ENCODE peak calls at places on chromosome 4, in ten cellular contexts. One of them, this sample, is unnamed.

GRCh38 chr4:26992657-26993361 is 132.2 kb downstream of the STIM2 start:
- DNase-seq in transverse colon: no peak
- DNase-seq in K562: peak
- DNase-seq in tibial nerve: peak
- DNase-seq in lower leg skin: no peak
- DNase-seq in uterus: peak
- DNase-seq in IMR-90: peak
- DNase-seq in gastrocnemius medialis: no peak
- DNase-seq in Peyer's patch: peak
- DNase-seq in A549: no peak
- DNase-seq in this sample: peak

GRCh38 chr4:28481565-28481964 is 1620.9 kb downstream of the STIM2 start:
- DNase-seq in A549: no peak
- DNase-seq in transverse colon: peak
- DNase-seq in gastrocnemius medialis: no peak
- DNase-seq in K562: no peak
- DNase-seq in lower leg skin: no peak
- DNase-seq in IMR-90: no peak
- DNase-seq in tibial nerve: no peak
- DNase-seq in uterus: no peak
- DNase-seq in Peyer's patch: no peak
- DNase-seq in this sample: no peak

GRCh38 chr4:89539797-89540711 is 232.5 kb upstream of the GPRIN3 start:
- DNase-seq in uterus: no peak
- DNase-seq in IMR-90: peak
- DNase-seq in K562: no peak
- DNase-seq in tibial nerve: no peak
- DNase-seq in Peyer's patch: no peak
- DNase-seq in lower leg skin: no peak
- DNase-seq in A549: no peak
- DNase-seq in gastrocnemius medialis: no peak
- DNase-seq in transverse colon: no peak
- DNase-seq in this sample: no peak

GRCh38 chr4:22299678-22300077 is 216.2 kb downstream of the ADGRA3 start:
- DNase-seq in transverse colon: no peak
- DNase-seq in Peyer's patch: no peak
- DNase-seq in tibial nerve: no peak
- DNase-seq in lower leg skin: no peak
- DNase-seq in K562: no peak
- DNase-seq in A549: no peak
- DNase-seq in IMR-90: no peak
- DNase-seq in gastrocnemius medialis: no peak
- DNase-seq in uterus: no peak
- DNase-seq in this sample: no peak

GRCh38 chr4:85642356-85643100 is 167.6 kb downstream of the ARHGAP24 start:
- DNase-seq in transverse colon: no peak
- DNase-seq in lower leg skin: no peak
- DNase-seq in K562: no peak
- DNase-seq in Peyer's patch: no peak
- DNase-seq in uterus: no peak
- DNase-seq in IMR-90: no peak
- DNase-seq in gastrocnemius medialis: no peak
- DNase-seq in tibial nerve: no peak
- DNase-seq in A549: no peak
- DNase-seq in this sample: no peak

GRCh38 chr4:100633269-100633668 is 115.4 kb upstream of the EMCN start:
- DNase-seq in transverse colon: no peak
- DNase-seq in Peyer's patch: no peak
- DNase-seq in uterus: no peak
- DNase-seq in A549: no peak
- DNase-seq in tibial nerve: no peak
- DNase-seq in K562: no peak
- DNase-seq in lower leg skin: no peak
- DNase-seq in IMR-90: no peak
- DNase-seq in gastrocnemius medialis: no peak
- DNase-seq in this sample: no peak

GRCh38 chr4:74335341-74336019 is 27.2 kb downstream of the EPGN start:
- DNase-seq in K562: no peak
- DNase-seq in Peyer's patch: no peak
- DNase-seq in IMR-90: no peak
- DNase-seq in tibial nerve: no peak
- DNase-seq in lower leg skin: no peak
- DNase-seq in uterus: no peak
- DNase-seq in A549: no peak
- DNase-seq in transverse colon: no peak
- DNase-seq in gastrocnemius medialis: no peak
- DNase-seq in this sample: no peak

GRCh38 chr4:74793757-74794340 is 474 bp downstream of the BTC start:
- DNase-seq in IMR-90: no peak
- DNase-seq in transverse colon: peak
- DNase-seq in A549: peak
- DNase-seq in Peyer's patch: no peak
- DNase-seq in gastrocnemius medialis: peak
- DNase-seq in uterus: peak
- DNase-seq in tibial nerve: no peak
- DNase-seq in lower leg skin: peak
- DNase-seq in K562: no peak
- DNase-seq in this sample: no peak

GRCh38 chr4:13218316-13218958 is 265.7 kb downstream of the RAB28 start:
- DNase-seq in tibial nerve: no peak
- DNase-seq in transverse colon: no peak
- DNase-seq in IMR-90: no peak
- DNase-seq in K562: no peak
- DNase-seq in Peyer's patch: no peak
- DNase-seq in lower leg skin: no peak
- DNase-seq in gastrocnemius medialis: no peak
- DNase-seq in uterus: peak
- DNase-seq in A549: no peak
- DNase-seq in this sample: no peak

GRCh38 chr4:128782076-128782715 is 27.3 kb upstream of the JADE1 start:
- DNase-seq in gastrocnemius medialis: peak
- DNase-seq in Peyer's patch: peak
- DNase-seq in lower leg skin: no peak
- DNase-seq in K562: peak
- DNase-seq in IMR-90: peak
- DNase-seq in tibial nerve: peak
- DNase-seq in transverse colon: peak
- DNase-seq in uterus: peak
- DNase-seq in A549: no peak
- DNase-seq in this sample: peak

GRCh38 chr4:22428441-22428840 is 87.4 kb downstream of the ADGRA3 start:
- DNase-seq in lower leg skin: no peak
- DNase-seq in IMR-90: no peak
- DNase-seq in Peyer's patch: no peak
- DNase-seq in gastrocnemius medialis: no peak
- DNase-seq in A549: no peak
- DNase-seq in tibial nerve: no peak
- DNase-seq in K562: no peak
- DNase-seq in transverse colon: no peak
- DNase-seq in uterus: no peak
- DNase-seq in this sample: no peak

DNA sequence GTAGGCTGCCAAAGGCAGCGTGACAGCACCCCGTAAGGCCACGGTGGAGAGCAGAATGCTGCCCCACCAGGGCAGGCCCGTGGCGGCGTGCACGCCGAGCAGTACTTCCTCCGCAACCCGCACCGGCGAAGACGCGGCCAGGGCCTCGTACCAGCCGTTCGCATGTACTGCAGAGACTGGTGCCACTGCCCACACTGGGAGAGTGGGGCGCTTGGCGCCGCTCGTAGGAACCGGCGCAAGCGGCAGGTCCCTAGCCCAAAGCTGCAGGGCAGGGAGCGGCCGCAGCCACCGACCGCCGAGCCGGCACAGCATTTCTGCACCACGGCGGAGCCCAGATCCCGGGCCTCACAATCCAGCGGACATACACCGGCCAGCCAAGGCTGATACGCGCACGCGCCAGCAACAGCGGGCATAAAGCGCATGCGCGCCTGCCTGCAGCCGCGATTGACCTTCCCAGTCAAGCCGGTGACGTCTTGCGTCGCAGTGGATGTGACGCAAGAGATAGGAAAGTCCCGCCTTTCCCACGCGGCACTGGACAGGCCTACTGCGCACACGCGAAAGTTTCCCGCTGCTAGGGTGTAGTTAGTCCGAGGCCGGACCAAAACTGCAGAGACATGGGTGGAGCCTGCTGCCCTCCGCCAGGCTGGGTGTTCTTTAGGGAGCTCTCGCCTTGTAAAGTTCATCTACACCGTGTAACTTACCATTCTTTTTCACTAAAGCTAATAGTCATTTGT is at the start of gene COX18:
- DNase-seq in K562: peak
- DNase-seq in IMR-90: peak
- DNase-seq in lower leg skin: peak
- DNase-seq in uterus: peak
- DNase-seq in tibial nerve: peak
- DNase-seq in gastrocnemius medialis: peak
- DNase-seq in Peyer's patch: peak
- DNase-seq in A549: peak
- DNase-seq in transverse colon: peak
- DNase-seq in this sample: peak
- TF ChIP-seq CTCF in K562: no peak
- TF ChIP-seq CTCF in IMR-90: no peak
- TF ChIP-seq CTCF in lower leg skin: no peak
- TF ChIP-seq CTCF in uterus: no peak
- TF ChIP-seq CTCF in tibial nerve: no peak
- TF ChIP-seq CTCF in gastrocnemius medialis: peak
- TF ChIP-seq CTCF in Peyer's patch: no peak
- TF ChIP-seq CTCF in A549: no peak
- TF ChIP-seq CTCF in transverse colon: peak
- TF ChIP-seq CTCF in this sample: no peak

DNA sequence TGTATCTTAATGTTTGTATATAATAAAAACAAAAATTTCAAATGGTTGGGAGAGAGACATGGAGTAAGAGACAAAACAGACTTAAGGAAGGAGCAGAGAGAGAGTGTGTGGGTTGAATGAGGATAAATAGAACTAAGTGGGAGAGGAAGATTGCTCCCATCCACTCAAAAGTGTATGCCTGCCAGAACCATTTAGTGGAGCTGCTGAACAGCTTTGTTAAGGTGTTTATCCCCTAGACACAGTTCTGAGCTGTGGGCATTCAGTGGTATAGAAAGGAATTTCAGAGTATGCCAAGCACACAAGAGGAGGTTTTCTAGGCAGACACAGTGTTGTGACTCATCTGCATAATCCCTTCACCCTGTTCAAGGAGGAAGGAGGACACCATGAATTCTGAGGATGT is 508.6 kb upstream of the EPHA5 start:
- DNase-seq in lower leg skin: no peak
- DNase-seq in gastrocnemius medialis: no peak
- DNase-seq in K562: no peak
- DNase-seq in A549: no peak
- DNase-seq in transverse colon: no peak
- DNase-seq in Peyer's patch: no peak
- DNase-seq in uterus: no peak
- DNase-seq in tibial nerve: no peak
- DNase-seq in IMR-90: no peak
- DNase-seq in this sample: no peak
- H3K4me3 ChIP-seq in lower leg skin: no peak
- H3K4me3 ChIP-seq in gastrocnemius medialis: no peak
- H3K4me3 ChIP-seq in K562: no peak
- H3K4me3 ChIP-seq in A549: no peak
- H3K4me3 ChIP-seq in transverse colon: no peak
- H3K4me3 ChIP-seq in Peyer's patch: no peak
- H3K4me3 ChIP-seq in uterus: no peak
- H3K4me3 ChIP-seq in tibial nerve: no peak
- H3K4me3 ChIP-seq in IMR-90: no peak
- H3K4me3 ChIP-seq in this sample: no peak

GRCh38 chr4:119026662-119027444 is 108.8 kb upstream of the MYOZ2 start:
- DNase-seq in gastrocnemius medialis: peak
- DNase-seq in tibial nerve: peak
- DNase-seq in uterus: peak
- DNase-seq in K562: no peak
- DNase-seq in transverse colon: peak
- DNase-seq in IMR-90: no peak
- DNase-seq in Peyer's patch: no peak
- DNase-seq in A549: peak
- DNase-seq in lower leg skin: no peak
- DNase-seq in this sample: peak
- TF ChIP-seq POLR2A in gastrocnemius medialis: peak
- TF ChIP-seq POLR2A in tibial nerve: no peak
- TF ChIP-seq POLR2A in uterus: peak
- TF ChIP-seq POLR2A in K562: no peak
- TF ChIP-seq POLR2A in transverse colon: peak
- TF ChIP-seq POLR2A in IMR-90: no peak
- TF ChIP-seq POLR2A in Peyer's patch: no peak
- TF ChIP-seq POLR2A in A549: peak
- TF ChIP-seq POLR2A in lower leg skin: no peak
- TF ChIP-seq POLR2A in this sample: no peak

DNA sequence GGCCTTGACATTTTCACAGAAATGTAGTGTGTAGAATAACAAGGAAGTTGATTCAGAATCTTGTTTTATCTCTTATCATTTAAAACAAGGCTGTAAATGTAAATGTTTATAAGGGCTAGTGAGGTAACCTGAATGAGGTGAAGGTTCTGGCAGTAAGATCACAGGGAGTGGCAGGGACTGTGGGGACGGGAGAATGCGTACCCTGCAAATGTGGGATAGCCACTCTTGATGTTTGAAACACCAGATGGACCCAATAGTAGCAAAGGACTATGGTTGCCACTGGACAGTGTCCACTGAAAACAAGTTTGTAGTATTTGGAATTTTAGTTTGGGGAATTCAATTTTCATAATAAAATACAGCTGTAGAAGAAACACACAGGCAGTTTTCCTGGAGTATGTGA is 155.3 kb downstream of the FHIP1A start:
- DNase-seq in tibial nerve: no peak
- DNase-seq in IMR-90: no peak
- DNase-seq in gastrocnemius medialis: no peak
- DNase-seq in Peyer's patch: no peak
- DNase-seq in K562: no peak
- DNase-seq in transverse colon: peak
- DNase-seq in A549: no peak
- DNase-seq in lower leg skin: no peak
- DNase-seq in uterus: no peak
- DNase-seq in this sample: no peak
- TF ChIP-seq CTCF in tibial nerve: no peak
- TF ChIP-seq CTCF in IMR-90: no peak
- TF ChIP-seq CTCF in gastrocnemius medialis: no peak
- TF ChIP-seq CTCF in Peyer's patch: no peak
- TF ChIP-seq CTCF in K562: no peak
- TF ChIP-seq CTCF in transverse colon: no peak
- TF ChIP-seq CTCF in A549: no peak
- TF ChIP-seq CTCF in lower leg skin: no peak
- TF ChIP-seq CTCF in uterus: no peak
- TF ChIP-seq CTCF in this sample: no peak

GRCh38 chr4:152351080-152351479 is 184.8 kb downstream of the FBXW7 start:
- DNase-seq in IMR-90: no peak
- DNase-seq in K562: no peak
- DNase-seq in A549: no peak
- DNase-seq in transverse colon: no peak
- DNase-seq in tibial nerve: no peak
- DNase-seq in Peyer's patch: no peak
- DNase-seq in lower leg skin: no peak
- DNase-seq in gastrocnemius medialis: no peak
- DNase-seq in uterus: no peak
- DNase-seq in this sample: no peak
- H3K4me3 ChIP-seq in IMR-90: no peak
- H3K4me3 ChIP-seq in K562: no peak
- H3K4me3 ChIP-seq in A549: no peak
- H3K4me3 ChIP-seq in transverse colon: no peak
- H3K4me3 ChIP-seq in tibial nerve: no peak
- H3K4me3 ChIP-seq in Peyer's patch: no peak
- H3K4me3 ChIP-seq in lower leg skin: no peak
- H3K4me3 ChIP-seq in gastrocnemius medialis: no peak
- H3K4me3 ChIP-seq in uterus: no peak
- H3K4me3 ChIP-seq in this sample: no peak

GRCh38 chr4:150173854-150174398 is 95.7 kb downstream of the DCLK2 start:
- DNase-seq in K562: no peak
- DNase-seq in uterus: peak
- DNase-seq in A549: no peak
- DNase-seq in transverse colon: no peak
- DNase-seq in lower leg skin: no peak
- DNase-seq in gastrocnemius medialis: no peak
- DNase-seq in tibial nerve: no peak
- DNase-seq in IMR-90: no peak
- DNase-seq in Peyer's patch: no peak
- DNase-seq in this sample: no peak
- TF ChIP-seq POLR2A in K562: no peak
- TF ChIP-seq POLR2A in uterus: no peak
- TF ChIP-seq POLR2A in A549: no peak
- TF ChIP-seq POLR2A in transverse colon: no peak
- TF ChIP-seq POLR2A in lower leg skin: no peak
- TF ChIP-seq POLR2A in gastrocnemius medialis: no peak
- TF ChIP-seq POLR2A in tibial nerve: no peak
- TF ChIP-seq POLR2A in IMR-90: no peak
- TF ChIP-seq POLR2A in Peyer's patch: no peak
- TF ChIP-seq POLR2A in this sample: no peak

This sample was measured in NB4.